ENCODE peak calls at places on chromosome 1, in five cellular contexts. G is heart right ventricle, I is heart left ventricle, W is HFF-Myc, O is tibial artery. N is an unnamed sample.

GRCh38 chr1:9294440-9294773 is 1.7 kb downstream of the SPSB1 start:
- DNase-seq in W (no peak), I (no peak), G (peak; percentile 26), O (no peak), N (no peak)

GRCh38 chr1:54859687-54860391 is 27.2 kb downstream of the DHCR24 start:
- DNase-seq in I (no peak), G (no peak), W (no peak), O (peak; percentile 27), N (no peak)

GRCh38 chr1:159828916-159829634 is 2.4 kb downstream of the SLAMF8 start:
- DNase-seq in O (peak; percentile 75), G (peak; percentile 58), W (no peak), I (peak; percentile 75), N (no peak)

GRCh38 chr1:38013027-38013588 is 574 bp downstream of the UTP11 start:
- DNase-seq in I (no peak), O (no peak), G (no peak), W (no peak), N (no peak)

GRCh38 chr1:83857108-83857507 is 141.8 kb downstream of the TTLL7 start:
- DNase-seq in G (no peak), O (no peak), I (no peak), W (peak; percentile 26), N (no peak)

GRCh38 chr1:37741130-37741529 is 23.8 kb downstream of the EPHA10 start:
- DNase-seq in G (no peak), O (peak; percentile 24), W (no peak), I (no peak), N (no peak)

GRCh38 chr1:203017061-203017460 is 9.2 kb upstream of the PPFIA4 start:
- DNase-seq in I (no peak), W (no peak), O (no peak), G (no peak), N (no peak)

GRCh38 chr1:196858811-196859210 is 29.0 kb upstream of the CFHR4 start:
- DNase-seq in I (no peak), G (no peak), W (no peak), O (no peak), N (no peak)

GRCh38 chr1:82628887-82629286 is 828.2 kb downstream of the ADGRL2 start:
- DNase-seq in I (no peak), G (no peak), O (no peak), W (no peak), N (no peak)

GRCh38 chr1:100955322-100955721 is 59.4 kb downstream of the SLC30A7 start:
- DNase-seq in G (no peak), W (peak; percentile 87), O (no peak), I (no peak), N (no peak)

GRCh38 chr1:90356101-90356500 is 361.0 kb downstream of the BARHL2 start:
- DNase-seq in O (no peak), I (no peak), G (no peak), W (no peak), N (no peak)

GRCh38 chr1:201461193-201461657 is 7.8 kb downstream of the PHLDA3 start:
- DNase-seq in G (no peak), O (peak; percentile 87), W (peak; percentile 81), I (no peak), N (peak; percentile 98)

GRCh38 chr1:164559342-164560070 is 522 bp downstream of the PBX1 start:
- DNase-seq in I (peak; percentile 61), G (peak; percentile 31), O (peak; percentile 71), W (no peak), N (no peak)

GRCh38 chr1:180639871-180640270 is 8.0 kb downstream of the XPR1 start:
- DNase-seq in G (no peak), I (no peak), W (no peak), O (no peak), N (no peak)

GRCh38 chr1:236518343-236518742 is 5.4 kb upstream of the LGALS8 start:
- DNase-seq in W (no peak), I (no peak), O (no peak), G (no peak), N (no peak)

GRCh38 chr1:233020441-233020840 is 70.0 kb downstream of the NTPCR start:
- DNase-seq in W (no peak), I (peak; percentile 43), O (no peak), G (peak; percentile 8), N (no peak)

GRCh38 chr1:5481889-5482288 is 510.3 kb downstream of the NPHP4 start:
- DNase-seq in W (no peak), O (no peak), I (no peak), G (no peak), N (no peak)

GRCh38 chr1:153538315-153538821 is 2.4 kb downstream of the S100A5 start:
- DNase-seq in I (no peak), G (no peak), W (no peak), O (peak; percentile 60), N (no peak)

GRCh38 chr1:198444792-198445191 is 95.7 kb downstream of the ATP6V1G3 start:
- DNase-seq in I (no peak), O (no peak), W (no peak), G (peak; percentile 4), N (no peak)

GRCh38 chr1:153643100-153643499 is 9.2 kb downstream of the CHTOP start:
- DNase-seq in I (no peak), W (no peak), G (no peak), O (peak; percentile 54), N (no peak)

GRCh38 chr1:24102966-24103365 is 9.0 kb downstream of the MYOM3 start:
- DNase-seq in G (peak; percentile 75), I (peak; percentile 89), O (peak; percentile 74), W (no peak), N (no peak)

GRCh38 chr1:214361636-214362035 is 80.7 kb downstream of the SMYD2 start:
- DNase-seq in I (no peak), W (no peak), O (no peak), G (no peak), N (no peak)

GRCh38 chr1:16145030-16145987 is 10.6 kb downstream of the EPHA2 start:
- DNase-seq in G (peak; percentile 89), O (peak; percentile 89), I (peak; percentile 92), W (peak; percentile 74), N (no peak)

GRCh38 chr1:94382163-94382562 is 36.0 kb upstream of the ABCD3 start:
- DNase-seq in W (no peak), I (no peak), O (no peak), G (no peak), N (no peak)

GRCh38 chr1:234315091-234315541 is 58.1 kb upstream of the COA6 start:
- DNase-seq in I (no peak), O (no peak), G (no peak), W (peak; percentile 43), N (peak; percentile 38)

GRCh38 chr1:22738522-22738921 is 27.9 kb downstream of the EPHB2 start:
- DNase-seq in W (no peak), G (no peak), I (no peak), O (no peak), N (no peak)

GRCh38 chr1:179728266-179728665 is 14.8 kb upstream of the FAM163A start:
- DNase-seq in W (no peak), I (no peak), G (no peak), O (no peak), N (no peak)

GRCh38 chr1:167617100-167617949 is 12.7 kb upstream of the RCSD1 start:
- DNase-seq in G (peak; percentile 54), O (peak; percentile 69), I (peak; percentile 61), W (no peak), N (peak; percentile 10)

GRCh38 chr1:166597516-166597915 is 241.8 kb upstream of the POGK start:
- DNase-seq in O (no peak), W (no peak), G (no peak), I (no peak), N (no peak)

GRCh38 chr1:7422081-7422480 is 349.0 kb upstream of the VAMP3 start:
- DNase-seq in G (no peak), W (no peak), I (no peak), O (peak; percentile 50), N (no peak)

GRCh38 chr1:204268101-204268500 is 54.3 kb upstream of the GOLT1A start:
- DNase-seq in I (no peak), W (no peak), G (no peak), O (no peak), N (no peak)

DNA sequence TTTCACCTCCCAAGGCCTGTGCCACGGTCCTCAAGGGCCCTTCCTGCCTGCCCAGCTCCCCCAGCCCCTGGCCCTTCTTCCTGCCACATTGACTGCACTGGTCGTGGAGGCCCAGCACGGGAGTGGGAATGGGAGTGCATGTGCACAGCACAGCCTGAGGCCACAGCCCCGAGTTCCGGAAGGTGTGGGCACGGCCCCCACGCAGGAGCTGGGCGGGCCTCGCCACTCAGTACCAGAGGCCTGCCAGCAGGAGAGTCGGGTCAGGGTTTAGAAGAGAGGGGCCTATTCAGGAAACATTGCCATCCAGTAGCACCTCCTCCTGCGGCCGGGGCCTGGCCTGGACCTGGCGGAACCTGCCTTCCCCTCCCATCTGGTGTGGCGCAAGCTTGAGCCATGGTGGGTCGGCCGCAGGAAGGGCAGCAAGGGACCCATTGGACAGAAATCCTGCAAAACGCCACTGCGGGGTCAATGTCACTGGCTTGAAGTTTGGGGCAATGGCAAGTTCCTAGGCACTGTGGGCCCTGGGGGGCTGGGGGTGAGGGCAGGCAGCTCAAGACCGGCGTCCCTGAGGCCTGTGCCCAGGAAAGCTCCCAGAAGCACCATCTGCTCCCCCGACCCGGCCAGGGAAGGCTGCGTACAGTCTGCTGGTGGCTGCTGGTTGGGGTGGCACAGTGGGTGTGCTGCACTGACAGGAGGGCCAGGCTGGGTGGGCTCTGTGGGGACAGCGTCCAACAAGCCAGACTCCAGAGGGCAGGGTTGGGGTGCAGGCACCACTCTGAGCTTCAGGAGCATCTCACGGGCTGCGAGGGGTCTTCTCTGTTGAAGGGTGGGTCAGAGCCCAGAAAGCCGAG is 1.8 kb upstream of the TMEM52 start:
- DNase-seq in O (no peak), W (no peak), G (no peak), I (peak; percentile 37), N (no peak)
- H3K4me3 ChIP-seq in O (no peak overlapping the region), W (no peak overlapping the region), G (no peak overlapping the region), I (no peak overlapping the region), N (no peak overlapping the region)

DNA sequence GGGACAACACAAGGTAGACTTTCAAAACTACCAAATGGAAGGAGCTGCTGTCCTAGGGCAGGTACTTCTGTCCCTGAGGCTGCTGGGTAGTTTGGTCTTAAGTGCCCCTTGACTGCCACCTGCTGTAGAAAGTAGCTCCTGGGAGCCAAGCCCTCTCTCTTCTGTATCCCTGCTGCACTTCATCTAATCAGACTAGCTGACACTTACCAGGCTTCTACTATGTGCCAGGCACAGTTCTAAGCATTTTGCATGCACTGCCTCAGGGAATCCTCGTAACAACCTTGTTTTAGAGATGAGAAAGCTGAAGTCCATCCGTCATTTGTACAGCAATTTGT is 15.9 kb upstream of the SRSF4 start:
- DNase-seq in G (no peak), W (no peak), O (no peak), I (no peak), N (no peak)
- TF ChIP-seq CTCF in G (no peak), W (peak; percentile 54), O (no peak), I (peak; percentile 40), N (peak; percentile 57)

DNA sequence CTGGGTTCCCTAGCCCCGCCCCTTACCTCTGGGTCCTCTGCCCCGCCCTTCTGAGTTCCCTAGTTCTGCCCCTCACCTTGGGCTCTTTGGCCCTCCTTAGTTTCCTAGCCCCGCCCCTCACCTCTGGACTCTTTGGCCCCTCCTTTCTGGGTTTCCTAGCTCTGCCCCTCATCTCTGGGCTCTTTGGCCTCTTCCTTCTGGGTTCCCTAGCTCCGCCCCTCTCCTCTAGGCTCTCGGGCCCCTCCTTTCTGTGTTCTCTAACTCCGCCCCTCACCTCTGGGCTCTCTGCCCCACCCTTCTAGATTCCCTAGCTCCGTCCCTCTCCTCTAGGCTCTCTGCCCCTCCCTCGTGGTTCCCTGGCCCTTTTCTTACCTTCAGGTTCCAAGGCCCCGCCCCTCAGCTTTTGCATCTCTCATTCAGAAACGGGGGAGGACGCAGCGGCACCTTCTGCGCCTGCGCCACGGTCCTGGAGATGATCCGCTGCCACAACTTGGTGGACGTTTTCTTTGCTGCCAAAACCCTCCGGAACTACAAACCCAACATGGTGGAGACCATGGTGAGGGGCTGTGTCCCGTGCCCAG is 88.5 kb downstream of the PTPRU start:
- DNase-seq in O (peak; percentile 51), G (no peak), I (no peak), W (no peak), N (no peak)
- H3K4me3 ChIP-seq in O (no peak overlapping the region), G (no peak overlapping the region), I (no peak overlapping the region), W (no peak overlapping the region), N (no peak overlapping the region)

GRCh38 chr1:73556270-73556669 is 641.7 kb downstream of the LRRIQ3 start:
- DNase-seq in O (no peak), I (no peak), G (no peak), W (no peak), N (no peak)
- TF ChIP-seq CTCF in O (no peak), I (no peak), G (no peak), W (no peak), N (no peak)

N was measured in kidney epithelial cell.